ENCODE peak calls at places on chromosome X, in ten cellular contexts. S is left ventricle myocardium inferior; R is GF-D8; X is dermis microvascular lymphatic vessel endothelial cell; Z is activated CD8-positive, alpha-beta T cell treated with anti-CD3 and anti-CD28 coated beads, Interleukin-2, amount 10 ng/mL, durations not matched to agents 7 days and 5 days; A is ACHN; K is hypothalamus; Q is CD4-positive, CD25-positive, alpha-beta regulatory T cell; F is frontal cortex; H is C1 segment of cervical spinal cord. J is an unnamed sample.

GRCh38 chrX:38552721-38553120 is 8.6 kb upstream of the TSPAN7 start:
- DNase-seq in S (no peak), R (no peak), X (no peak), Z (no peak), A (no peak), K (no peak), Q (no peak), F (no peak), H (no peak), J (no peak)

GRCh38 chrX:31884535-31884934 is 812.7 kb upstream of the FTHL17 start:
- DNase-seq in S (no peak), R (no peak), X (no peak), Z (no peak), A (no peak), K (no peak), Q (no peak), F (no peak), H (no peak), J (no peak)

GRCh38 chrX:101291204-101291603 is at the start of gene TAF7L:
- DNase-seq in S (no peak), R (no peak), X (peak), Z (no peak), A (no peak), K (no peak), Q (no peak), F (no peak), H (no peak), J (no peak)

GRCh38 chrX:101430457-101431078 is 22.5 kb downstream of the HNRNPH2 start:
- DNase-seq in S (no peak), R (no peak), X (no peak), Z (no peak), A (peak), K (no peak), Q (peak), F (no peak), H (no peak), J (no peak)

GRCh38 chrX:31563792-31564191 is 492.0 kb upstream of the FTHL17 start:
- DNase-seq in S (no peak), R (no peak), X (no peak), Z (no peak), A (no peak), K (no peak), Q (no peak), F (no peak), H (no peak), J (no peak)

GRCh38 chrX:66638591-66639500 is at the start of gene EDA2R:
- DNase-seq in S (no peak), R (no peak), X (peak), Z (peak), A (peak), K (no peak), Q (peak), F (no peak), H (no peak), J (peak)

GRCh38 chrX:132483523-132483922 is 5.3 kb downstream of the MBNL3 start:
- DNase-seq in S (no peak), R (no peak), X (no peak), Z (no peak), A (no peak), K (no peak), Q (no peak), F (no peak), H (no peak), J (no peak)

GRCh38 chrX:16786791-16787735 is 797 bp downstream of the TXLNG start:
- DNase-seq in S (no peak), R (no peak), X (peak), Z (peak), A (peak), K (no peak), Q (peak), F (peak), H (no peak), J (peak)

GRCh38 chrX:9272166-9272565 is 192.7 kb upstream of the TBL1X start:
- DNase-seq in S (no peak), R (no peak), X (no peak), Z (no peak), A (no peak), K (no peak), Q (no peak), F (no peak), H (no peak), J (no peak)

GRCh38 chrX:150546711-150547153 is 21.7 kb upstream of the MTM1 start:
- DNase-seq in S (no peak), R (no peak), X (no peak), Z (peak), A (no peak), K (no peak), Q (peak), F (no peak), H (no peak), J (no peak)

GRCh38 chrX:129875669-129876068 is 30.3 kb upstream of the UTP14A start:
- DNase-seq in S (no peak), R (no peak), X (peak), Z (no peak), A (peak), K (no peak), Q (no peak), F (no peak), H (no peak), J (no peak)

GRCh38 chrX:3268804-3269203 is 77.6 kb downstream of the MXRA5 start:
- DNase-seq in S (no peak), R (no peak), X (peak), Z (no peak), A (no peak), K (no peak), Q (no peak), F (no peak), H (no peak), J (no peak)

GRCh38 chrX:149518236-149518635 is 13.1 kb upstream of the IDS start:
- DNase-seq in S (no peak), R (no peak), X (peak), Z (no peak), A (no peak), K (no peak), Q (no peak), F (no peak), H (no peak), J (no peak)

GRCh38 chrX:108001218-108001814 is 19.1 kb upstream of the TEX13B start:
- DNase-seq in S (no peak), R (no peak), X (peak), Z (peak), A (no peak), K (no peak), Q (peak), F (no peak), H (no peak), J (peak)

GRCh38 chrX:154490021-154490413 is 412 bp downstream of the SLC10A3 start:
- DNase-seq in S (no peak), R (no peak), X (peak), Z (peak), A (peak), K (no peak), Q (peak), F (no peak), H (no peak), J (peak)

GRCh38 chrX:16914058-16914457 is 32.4 kb upstream of the REPS2 start:
- DNase-seq in S (no peak), R (no peak), X (no peak), Z (no peak), A (no peak), K (no peak), Q (no peak), F (no peak), H (no peak), J (no peak)

GRCh38 chrX:10356979-10357378 is 200.2 kb downstream of the CLCN4 start:
- DNase-seq in S (no peak), R (no peak), X (no peak), Z (no peak), A (no peak), K (no peak), Q (no peak), F (no peak), H (no peak), J (no peak)

GRCh38 chrX:84415155-84415554 is 87.1 kb downstream of the HDX start:
- DNase-seq in S (no peak), R (no peak), X (no peak), Z (no peak), A (no peak), K (no peak), Q (no peak), F (no peak), H (no peak), J (no peak)

GRCh38 chrX:154307207-154307606 is 11.6 kb downstream of the TKTL1 start:
- DNase-seq in S (no peak), R (no peak), X (no peak), Z (no peak), A (no peak), K (no peak), Q (no peak), F (no peak), H (no peak), J (no peak)

GRCh38 chrX:122625821-122626220 is 558.3 kb upstream of the GRIA3 start:
- DNase-seq in S (no peak), R (no peak), X (no peak), Z (no peak), A (no peak), K (no peak), Q (no peak), F (no peak), H (no peak), J (no peak)

GRCh38 chrX:48927736-48928382 is 9.0 kb upstream of the PIM2 start:
- DNase-seq in S (no peak), R (no peak), X (no peak), Z (no peak), A (no peak), K (no peak), Q (no peak), F (no peak), H (no peak), J (no peak)